ENCODE peak calls at places on chromosome 13, in ten cellular contexts. H is GM10248, O is GM13976, J is HFFc6, Z is H1, G is nephron progenitor cell, N is ascending aorta, V is neural crest cell, U is cardiac fibroblast, Q is brain microvascular endothelial cell. C is an unnamed sample.

GRCh38 chr13:51229731-51230130 is 7.5 kb downstream of the FAM124A start:
- DNase-seq in U (no peak), H (no peak), Q (no peak), G (no peak), Z (no peak), V (no peak), O (no peak), J (no peak), N (no peak), C (no peak)

GRCh38 chr13:98313938-98314292 is 136.8 kb upstream of the RNF113B start:
- DNase-seq in Z (no peak), O (no peak), J (no peak), N (no peak), G (no peak), V (no peak), Q (no peak), U (no peak), H (no peak), C (no peak)

GRCh38 chr13:109697936-109698335 is 88.4 kb downstream of the IRS2 start:
- DNase-seq in J (no peak), U (no peak), Q (no peak), G (no peak), O (no peak), N (no peak), V (no peak), Z (no peak), H (no peak), C (no peak)

GRCh38 chr13:67075239-67075638 is 154.9 kb downstream of the PCDH9 start:
- DNase-seq in J (peak), V (no peak), Z (no peak), H (no peak), G (no peak), O (no peak), Q (no peak), N (no peak), U (peak), C (no peak)

GRCh38 chr13:42836930-42837329 is 55.5 kb downstream of the FAM216B start:
- DNase-seq in H (no peak), Q (peak), V (no peak), G (no peak), O (no peak), N (no peak), U (peak), Z (peak), J (peak), C (no peak)

GRCh38 chr13:113327391-113327765 is 30.3 kb downstream of the LAMP1 start:
- DNase-seq in O (no peak), Z (no peak), H (no peak), Q (no peak), N (no peak), U (no peak), J (no peak), V (no peak), G (no peak), C (no peak)

GRCh38 chr13:75318138-75318833 is 163.7 kb downstream of the TBC1D4 start:
- DNase-seq in V (no peak), N (no peak), J (no peak), Z (no peak), O (no peak), Q (no peak), G (no peak), H (no peak), U (no peak), C (peak)

GRCh38 chr13:109100705-109101104 is 471.3 kb downstream of the MYO16 start:
- DNase-seq in Z (no peak), H (no peak), J (no peak), O (no peak), G (no peak), V (no peak), Q (no peak), N (no peak), U (no peak), C (no peak)

DNA sequence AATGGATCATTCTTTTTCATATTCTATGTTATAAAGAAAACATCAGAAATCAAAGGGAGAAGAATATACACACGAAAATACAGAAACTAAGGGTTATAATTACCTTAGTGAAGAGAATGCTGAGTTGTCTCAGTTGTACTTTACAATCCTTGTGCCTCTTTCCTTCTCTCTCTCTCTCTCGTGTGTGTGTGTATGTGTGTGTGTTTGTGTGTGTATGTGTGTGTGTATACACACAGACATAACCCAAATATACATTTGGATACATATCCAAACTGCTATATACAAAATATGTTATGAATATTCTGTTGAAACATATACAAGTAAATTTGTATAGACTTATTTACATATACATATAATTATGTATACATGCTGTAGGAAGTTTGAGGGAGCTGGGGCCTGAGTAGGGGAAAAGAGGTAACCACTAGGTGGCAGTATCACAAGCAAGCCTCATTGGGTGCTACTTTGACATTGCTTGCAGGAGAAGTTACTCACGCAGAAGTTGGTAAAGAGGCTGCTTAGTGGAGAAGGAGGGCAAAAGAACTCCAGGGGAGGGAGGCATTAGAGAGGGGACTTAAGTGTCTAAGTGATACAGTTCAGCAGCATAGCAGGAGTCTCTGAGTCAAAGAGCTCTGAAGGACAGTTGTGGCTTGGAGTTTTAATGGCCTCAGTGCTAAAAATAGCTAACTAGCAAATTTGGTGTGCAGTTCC is 465.1 kb upstream of the PCDH20 start:
- DNase-seq in Z (peak), H (peak), U (peak), V (no peak), N (no peak), G (peak), Q (no peak), O (peak), J (no peak), C (peak)
- TF ChIP-seq CTCF in Z (peak), H (peak), U (peak), V (peak), N (no peak), G (peak), Q (peak), O (peak), J (peak), C (peak)

GRCh38 chr13:57582032-57582431 is 49.5 kb upstream of the PCDH17 start:
- DNase-seq in V (no peak), N (no peak), G (no peak), Q (no peak), Z (peak), H (no peak), U (no peak), J (no peak), O (no peak), C (no peak)
- TF ChIP-seq CTCF in V (peak), N (no peak), G (no peak), Q (no peak), Z (peak), H (no peak), U (no peak), J (no peak), O (no peak), C (no peak)

DNA sequence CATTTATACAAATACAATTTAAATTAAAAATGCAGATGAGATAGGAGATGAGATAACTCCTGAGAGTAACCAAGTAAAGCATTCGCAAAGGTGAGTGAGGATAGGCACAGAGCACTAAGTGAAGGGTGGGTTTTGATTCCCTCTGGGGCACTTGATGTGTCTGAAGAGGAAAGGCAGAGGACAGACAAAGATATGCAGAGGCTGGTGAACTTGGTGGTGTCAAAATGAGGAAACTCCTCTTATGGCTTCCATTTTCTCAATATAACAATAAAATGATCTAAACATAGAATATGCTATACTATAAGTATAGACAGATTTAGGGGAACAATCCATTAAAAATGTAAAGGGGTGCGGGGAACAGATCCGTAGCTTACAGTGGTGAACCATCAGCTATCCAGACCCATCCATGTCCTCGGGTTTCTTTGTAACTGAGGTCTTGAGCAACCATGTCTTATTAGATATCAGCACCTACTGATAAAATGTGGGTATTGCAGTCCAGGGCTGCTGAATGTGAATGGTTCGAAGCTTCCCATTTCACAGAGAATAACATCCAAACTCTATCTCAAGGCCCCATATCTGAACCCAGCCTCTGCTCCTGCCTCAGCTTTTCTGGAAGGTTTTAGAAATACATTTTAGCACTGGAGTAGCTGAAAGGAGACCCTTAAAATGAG is 73.9 kb upstream of the SLC10A2 start:
- DNase-seq in U (peak), Q (peak), Z (no peak), V (no peak), J (no peak), G (no peak), H (peak), N (no peak), O (peak), C (peak)
- TF ChIP-seq CTCF in U (peak), Q (peak), Z (peak), V (peak), J (peak), G (peak), H (peak), N (peak), O (peak), C (no peak)

DNA sequence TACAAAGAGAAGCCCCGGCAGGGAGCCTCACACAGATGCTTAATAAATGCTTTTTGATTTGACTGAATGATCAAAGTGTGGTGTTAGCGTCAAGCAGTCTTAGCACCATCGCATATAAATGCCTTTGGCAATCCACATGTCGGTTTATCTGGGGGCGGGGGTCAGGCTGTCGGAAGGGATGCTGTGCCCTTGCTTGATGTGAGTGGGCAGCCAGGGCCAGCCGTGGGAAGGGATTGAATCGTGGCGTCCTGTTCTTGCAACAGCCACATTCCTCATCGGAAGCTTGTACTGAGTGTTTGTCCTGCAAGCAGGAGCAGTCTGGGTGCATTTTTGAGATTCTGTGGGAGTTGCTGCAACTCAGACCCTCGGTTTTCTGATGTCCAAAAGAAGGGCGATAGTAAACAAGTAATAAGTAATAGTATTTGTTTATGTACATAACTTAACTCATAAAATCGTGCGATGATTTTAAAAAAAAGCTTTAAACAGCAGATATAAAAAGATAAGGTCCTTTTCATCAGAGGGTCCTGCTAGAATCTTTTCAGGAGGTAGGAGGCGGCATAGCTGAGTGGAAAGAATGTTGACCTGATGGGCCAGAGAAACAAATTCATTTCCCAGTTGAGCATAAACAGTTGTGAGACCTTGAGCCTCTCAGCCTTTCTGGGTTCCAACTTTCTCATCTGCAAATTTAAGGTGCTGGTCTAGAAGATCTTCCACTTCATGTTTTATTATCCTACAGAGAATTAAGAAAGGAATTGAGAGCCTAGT is 173.3 kb downstream of the LACC1 start:
- DNase-seq in N (no peak), O (no peak), H (no peak), J (peak), Q (peak), G (peak), Z (no peak), V (no peak), U (peak), C (no peak)
- TF ChIP-seq CTCF in N (no peak), O (no peak), H (no peak), J (peak), Q (peak), G (no peak), Z (no peak), V (no peak), U (no peak), C (no peak)

GRCh38 chr13:80339841-80340642 is 884 bp downstream of the SPRY2 start:
- DNase-seq in N (no peak), Q (peak), O (peak), J (peak), V (peak), G (peak), Z (no peak), H (peak), U (peak), C (peak)

GRCh38 chr13:80342541-80343371 is 1.8 kb upstream of the SPRY2 start:
- DNase-seq in O (peak), V (peak), H (peak), G (peak), U (peak), J (peak), N (no peak), Z (no peak), Q (peak), C (peak)

GRCh38 chr13:80341098-80341701 is at the start of gene SPRY2:
- DNase-seq in G (peak), Z (peak), O (peak), H (peak), Q (peak), U (peak), J (peak), V (peak), N (peak), C (peak)

GRCh38 chr13:80340643-80341097 is 256 bp downstream of the SPRY2 start:
- DNase-seq in G (no peak), Z (no peak), V (no peak), U (peak), O (peak), H (peak), J (peak), N (no peak), Q (peak), C (peak)

DNA sequence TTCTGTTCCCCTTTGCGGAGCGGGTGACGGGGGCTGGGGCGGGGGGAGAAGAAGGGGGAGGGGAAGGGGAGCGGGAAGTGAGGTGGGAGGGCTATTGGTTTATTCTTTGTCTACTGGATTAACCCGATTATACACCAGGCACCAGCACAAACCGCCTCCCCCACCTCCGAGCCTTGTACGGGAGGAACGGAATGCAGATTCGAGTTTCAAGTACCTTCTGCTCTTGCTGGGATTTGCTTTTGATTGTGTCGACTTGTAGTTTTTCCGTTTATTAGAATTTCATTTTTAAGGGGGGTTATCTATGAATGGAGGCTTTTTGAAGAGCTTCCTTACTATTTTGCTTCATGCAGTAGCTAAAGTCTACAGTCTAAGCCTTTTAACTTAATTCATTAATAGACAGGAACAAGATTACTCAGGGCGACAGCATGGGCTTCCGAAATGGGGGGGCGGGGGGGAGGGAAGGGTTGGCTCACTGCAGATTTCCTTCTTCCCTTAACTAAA is 895 bp upstream of the SPRY2 start:
- DNase-seq in G (peak), Q (peak), H (no peak), U (peak), Z (no peak), N (no peak), V (peak), J (no peak), O (no peak), C (peak)
- TF ChIP-seq CTCF in G (no peak), Q (no peak), H (no peak), U (no peak), Z (no peak), N (no peak), V (no peak), J (no peak), O (no peak), C (no peak)

DNA sequence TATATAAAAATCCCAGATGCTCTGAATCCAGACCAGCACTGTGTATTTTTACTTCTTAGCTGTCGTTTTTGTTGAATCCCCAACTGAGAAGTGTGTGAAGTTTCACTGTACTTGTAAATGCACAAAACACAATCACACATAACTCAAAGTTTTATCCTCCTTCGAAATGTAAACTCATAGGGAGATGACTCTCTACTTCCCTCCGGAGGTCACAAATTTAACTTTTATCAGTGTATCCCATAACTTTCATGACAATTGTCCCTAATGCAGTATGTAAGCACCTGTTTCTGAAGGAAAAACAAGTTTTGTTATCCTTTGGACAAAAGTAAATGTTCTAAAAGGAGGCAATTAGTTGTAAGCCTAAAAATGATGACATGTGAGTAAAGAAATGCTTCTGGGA is 665.0 kb upstream of the SLITRK6 start:
- DNase-seq in Q (no peak), V (no peak), Z (no peak), O (no peak), H (no peak), N (no peak), G (no peak), J (no peak), U (no peak), C (no peak)
- TF ChIP-seq CTCF in Q (peak), V (peak), Z (no peak), O (no peak), H (peak), N (no peak), G (peak), J (no peak), U (no peak), C (no peak)

GRCh38 chr13:20512042-20512683 is 13.5 kb downstream of the CRYL1 start:
- DNase-seq in V (peak), O (no peak), Z (no peak), U (no peak), H (no peak), G (peak), Q (no peak), N (no peak), J (no peak), C (no peak)
- TF ChIP-seq CTCF in V (peak), O (no peak), Z (no peak), U (no peak), H (no peak), G (no peak), Q (no peak), N (no peak), J (no peak), C (no peak)

DNA sequence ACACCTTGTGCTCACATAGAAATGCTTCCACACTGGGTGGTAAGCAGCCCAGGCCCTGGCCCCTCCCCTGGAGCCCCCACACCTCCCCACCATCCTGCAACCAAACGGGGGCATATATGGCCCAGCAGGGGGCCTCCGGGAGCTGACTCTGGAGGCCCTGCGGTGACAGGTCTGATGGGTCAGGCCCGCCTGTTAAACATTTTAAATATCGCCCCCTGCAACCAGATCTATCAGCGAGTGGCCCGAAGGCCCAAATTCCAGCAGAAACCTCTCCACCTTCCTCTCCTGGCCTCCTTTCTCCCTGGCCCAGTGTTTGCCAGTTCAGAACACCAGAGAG is 48.0 kb upstream of the KATNAL1 start:
- DNase-seq in V (peak), U (no peak), Z (no peak), G (peak), O (peak), Q (no peak), H (peak), N (no peak), J (no peak), C (peak)
- TF ChIP-seq CTCF in V (peak), U (peak), Z (no peak), G (peak), O (peak), Q (peak), H (peak), N (peak), J (peak), C (peak)

DNA sequence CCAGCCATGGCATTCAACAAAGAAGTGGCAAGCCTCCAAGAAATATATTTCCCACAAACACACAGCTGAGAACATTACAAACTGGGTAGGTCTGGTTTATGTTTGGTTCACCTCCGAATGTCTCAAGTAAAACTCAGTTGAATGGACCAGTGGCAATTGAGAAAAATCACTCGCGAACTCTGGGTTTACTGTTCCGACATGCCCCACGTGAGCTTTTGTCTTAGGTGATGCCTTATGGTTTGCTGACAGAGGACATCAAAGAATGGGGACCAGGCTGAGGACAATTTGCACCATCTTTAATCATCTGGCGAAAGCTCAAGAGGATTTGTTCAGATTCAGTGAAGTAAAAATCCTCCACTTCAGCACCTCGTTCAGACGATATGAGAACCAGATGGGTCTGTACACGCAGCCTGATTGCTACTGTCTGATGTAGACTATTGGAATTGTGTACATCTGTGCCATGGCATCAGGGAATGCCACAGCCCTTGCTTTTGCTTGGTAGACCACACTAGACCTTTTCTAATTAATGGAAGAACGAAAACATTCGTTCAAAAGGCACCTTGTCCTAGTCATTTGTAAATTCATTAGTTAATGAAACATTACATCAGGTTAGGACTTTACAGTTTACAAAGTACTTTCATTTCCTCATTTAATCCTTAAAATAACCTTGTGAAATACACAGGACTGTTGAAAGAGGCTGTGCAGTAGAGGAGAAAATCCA is 59.4 kb downstream of the SLC10A2 start:
- DNase-seq in V (no peak), Z (no peak), O (no peak), U (no peak), J (no peak), Q (no peak), N (no peak), G (no peak), H (no peak), C (no peak)
- TF ChIP-seq CTCF in V (no peak), Z (no peak), O (no peak), U (no peak), J (no peak), Q (no peak), N (no peak), G (no peak), H (no peak), C (no peak)

C was measured in activated CD8-positive, alpha-beta T cell treated with anti-CD3 and anti-CD28 coated beads for 36 hours.